ENCODE peak calls at places on chromosomes 11 and 22, in five cellular contexts. H, K, U, L and O are unnamed samples. For H3K4me1, the result is how much of the 10 kb centered on the place peaks cover.

GRCh38 chr22:37059876-37060449 is 8.4 kb downstream of the KCTD17 start:
- DNase-seq in H (no peak), K (no peak), U (no peak), L (no peak), O (no peak)

GRCh38 chr22:47169801-47170140 is 407.3 kb downstream of the TBC1D22A start:
- DNase-seq in H (no peak), K (no peak), U (no peak), L (no peak), O (no peak)

GRCh38 chr11:117824571-117825537 is at the start of gene FXYD2:
- DNase-seq in H (no peak), K (no peak), U (no peak), L (no peak), O (no peak)

GRCh38 chr11:39678996-39679395 is 1780.5 kb downstream of the LRRC4C start:
- DNase-seq in H (no peak), K (no peak), U (no peak), L (peak), O (peak)

GRCh38 chr11:86202013-86202336 is 42.6 kb upstream of the EED start:
- DNase-seq in H (no peak), K (no peak), U (no peak), L (no peak), O (no peak)

GRCh38 chr11:118437046-118437735 is 899 bp downstream of the KMT2A start:
- DNase-seq in H (peak), K (peak), U (peak), L (peak), O (peak)

GRCh38 chr22:46057762-46058420 is 80.9 kb upstream of the WNT7B start:
- DNase-seq in H (no peak), K (no peak), U (peak), L (peak), O (peak)

GRCh38 chr22:39470462-39471335 is 13.9 kb downstream of the MGAT3 start:
- DNase-seq in H (peak), K (peak), U (no peak), L (no peak), O (no peak)

GRCh38 chr11:131195801-131196517 is 174.5 kb upstream of the NTM start:
- DNase-seq in H (no peak), K (no peak), U (peak), L (peak), O (no peak)

GRCh38 chr22:44497218-44497903 is 672 bp downstream of the RTL6 start:
- DNase-seq in H (no peak), K (no peak), U (peak), L (peak), O (peak)

GRCh38 chr11:112290462-112290894 is 29.8 kb upstream of the PLET1 start:
- DNase-seq in H (no peak), K (no peak), U (no peak), L (no peak), O (no peak)

GRCh38 chr22:48651981-48652538 is 1175.6 kb downstream of the BRD1 start:
- DNase-seq in H (no peak), K (no peak), U (no peak), L (peak), O (no peak)

GRCh38 chr11:34481307-34481706 is 32.3 kb downstream of the ELF5 start:
- DNase-seq in H (no peak), K (no peak), U (peak), L (no peak), O (peak)

GRCh38 chr11:75592699-75593098 is 30.6 kb downstream of the SERPINH1 start:
- DNase-seq in H (no peak), K (no peak), U (no peak), L (no peak), O (no peak)

GRCh38 chr11:72238040-72238450 is 5.9 kb downstream of the PHOX2A start:
- DNase-seq in H (peak), K (peak), U (peak), L (peak), O (peak)

GRCh38 chr22:41914611-41915034 is 251 bp downstream of the SHISA8 start:
- DNase-seq in H (no peak), K (peak), U (no peak), L (no peak), O (no peak)

GRCh38 chr22:41916745-41917358 is 2.0 kb upstream of the SHISA8 start:
- DNase-seq in H (no peak), K (no peak), U (no peak), L (no peak), O (no peak)

GRCh38 chr22:41915783-41916493 is 1.1 kb upstream of the SHISA8 start:
- DNase-seq in H (no peak), K (no peak), U (no peak), L (no peak), O (no peak)

GRCh38 chr22:41913842-41914534 is 886 bp downstream of the SHISA8 start:
- DNase-seq in H (no peak), K (peak), U (peak), L (no peak), O (no peak)

DNA sequence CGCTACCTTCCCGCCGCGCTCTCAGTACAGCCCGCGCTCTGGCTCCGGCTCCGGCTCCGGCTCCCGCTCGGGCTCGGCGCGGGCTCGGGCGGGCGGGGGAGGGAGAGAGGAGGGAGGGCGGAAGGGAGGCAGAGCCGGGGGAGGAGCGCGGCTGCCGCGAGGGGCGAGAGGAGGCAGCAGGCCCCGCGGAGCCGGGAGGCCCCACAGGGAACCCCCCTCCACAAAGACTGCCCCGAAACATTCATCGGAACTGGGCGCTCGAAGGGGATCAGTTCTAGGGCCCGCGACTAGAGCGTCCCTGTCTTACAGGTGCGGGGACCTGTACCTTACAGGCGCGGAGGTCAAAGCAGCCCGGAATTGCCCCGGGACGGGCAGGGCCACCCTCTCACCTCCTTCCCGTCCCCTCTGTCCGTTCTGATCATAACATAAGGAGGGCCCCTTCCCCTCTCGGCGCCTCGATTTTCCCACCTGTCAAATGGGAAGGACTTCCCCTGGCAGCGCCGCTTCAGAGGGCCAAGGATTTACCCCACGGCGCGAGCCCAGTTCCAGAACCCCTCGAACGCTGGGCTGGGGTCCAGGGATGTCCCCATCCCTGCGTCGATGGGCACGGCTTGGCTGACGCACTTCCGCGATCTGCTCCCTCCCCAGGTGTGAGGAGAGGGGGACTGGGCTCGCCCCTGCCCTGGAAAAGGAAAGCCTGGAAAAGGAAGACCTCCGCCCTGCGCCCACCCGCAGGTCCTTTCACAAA is at the start of gene SHISA8:
- DNase-seq in H (no peak), K (no peak), U (peak), L (peak), O (peak)
- TF ChIP-seq EZH2 in H (peak), K (no peak), U (peak), L (peak), O (no peak)

GRCh38 chr11:134654161-134654915 is 242.3 kb upstream of the B3GAT1 start:
- DNase-seq in H (no peak), K (no peak), U (no peak), L (no peak), O (no peak)
- H3K4me1 ChIP-seq in H (under half), K (under half), U (under half), L (under half), O (under half)

GRCh38 chr11:7673724-7674434 is 579 bp upstream of the CYB5R2 start:
- DNase-seq in H (no peak), K (peak), U (peak), L (no peak), O (no peak)
- TF ChIP-seq EZH2 in H (no peak), K (no peak), U (no peak), L (no peak), O (no peak)

DNA sequence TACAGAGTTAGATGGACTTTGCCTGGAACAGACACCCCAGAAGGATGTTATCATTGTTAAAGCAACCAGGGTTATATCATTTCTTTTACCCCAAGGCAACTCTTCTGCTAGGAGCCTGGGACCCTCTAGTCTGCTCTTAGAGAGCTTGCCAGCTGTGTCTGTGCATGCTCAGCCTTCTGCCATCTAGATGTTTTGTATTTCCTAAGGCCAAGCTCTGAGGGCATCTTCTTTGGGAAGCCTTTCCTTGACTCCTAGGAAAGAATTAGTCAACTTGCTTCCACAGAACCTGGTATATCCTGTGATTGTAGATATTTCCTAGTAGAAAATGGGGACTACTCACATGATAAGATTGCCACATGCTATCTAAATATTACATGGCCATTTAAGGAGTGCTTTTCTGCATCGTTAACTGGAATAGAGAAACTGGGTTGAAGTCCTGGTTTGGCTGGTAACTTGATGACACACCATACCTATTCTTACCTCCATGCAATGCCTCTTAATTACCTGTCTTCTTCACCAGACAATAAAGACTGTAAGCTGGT is 87.6 kb downstream of the STIM1 start:
- DNase-seq in H (peak), K (no peak), U (peak), L (no peak), O (peak)
- H3K4me1 ChIP-seq in H (under half), K (under half), U (half or more), L (under half), O (under half)

DNA sequence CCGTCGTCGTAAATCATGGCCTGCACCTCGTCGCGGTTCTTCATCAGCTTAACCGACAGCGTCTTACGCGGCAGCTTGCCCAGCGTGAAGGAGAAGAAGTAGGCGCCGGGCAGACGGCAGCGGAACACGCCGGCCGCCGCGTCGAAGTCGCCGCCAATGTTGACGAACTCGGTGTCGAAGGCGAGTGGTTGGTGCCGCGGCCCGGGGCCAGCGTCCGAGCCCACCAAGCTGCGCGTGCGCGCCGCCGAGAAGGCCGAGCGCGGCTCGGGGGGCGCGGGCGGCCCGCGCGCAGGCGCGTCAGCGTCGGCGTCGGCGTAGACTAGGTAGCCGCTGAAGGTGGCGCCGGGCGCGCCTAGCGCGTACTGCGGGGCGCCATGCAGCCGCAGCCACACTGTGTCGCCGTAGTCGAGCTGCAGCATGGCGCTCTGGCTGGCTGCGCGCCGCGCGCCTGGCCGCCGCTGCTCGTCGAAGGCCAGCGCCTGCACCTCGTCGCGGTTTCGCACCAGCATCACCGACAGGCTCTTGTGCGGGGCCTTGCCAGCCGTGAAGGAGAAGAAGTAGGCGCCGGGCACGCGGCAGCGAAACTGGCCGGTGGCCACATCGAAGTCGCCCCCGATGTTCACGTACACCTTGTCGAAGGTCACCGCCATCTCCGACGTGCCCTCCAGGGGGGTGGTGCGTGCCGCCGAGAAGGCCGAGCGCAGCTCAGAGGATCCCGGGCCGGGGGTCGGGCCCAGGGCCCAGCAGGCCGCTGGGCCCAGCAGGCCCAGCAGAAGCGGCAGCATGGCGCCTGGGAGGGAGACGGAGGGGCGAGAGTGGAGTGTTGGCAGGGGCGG is 3.8 kb downstream of the FAM180B start:
- DNase-seq in H (no peak), K (no peak), U (no peak), L (peak), O (no peak)
- TF ChIP-seq EZH2 in H (no peak), K (no peak), U (no peak), L (no peak), O (peak)

DNA sequence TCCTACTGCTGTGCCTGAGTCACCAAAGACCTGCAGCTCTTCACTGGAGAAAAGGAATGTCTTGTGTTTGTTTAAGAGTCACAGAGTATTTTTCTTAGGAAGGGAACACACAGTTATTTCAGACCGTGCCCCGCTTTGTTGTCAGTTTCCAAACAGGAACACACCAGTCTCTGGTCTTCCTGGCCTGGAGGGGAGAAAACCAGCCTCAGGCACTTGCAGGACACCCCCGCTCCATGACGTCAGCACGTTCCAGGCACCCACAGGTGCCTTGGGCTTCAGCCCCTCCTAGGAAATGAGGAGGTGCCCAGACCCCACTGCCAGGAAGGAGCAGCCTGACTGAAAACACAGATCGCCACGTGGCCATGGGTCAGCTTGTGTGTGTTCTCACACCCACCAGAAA is 5.4 kb downstream of the DEAF1 start:
- DNase-seq in H (no peak), K (no peak), U (no peak), L (no peak), O (no peak)
- H3K4me1 ChIP-seq in H (under half), K (under half), U (under half), L (under half), O (under half)

GRCh38 chr22:29479417-29480261 is at the start of gene NEFH:
- DNase-seq in H (no peak), K (peak), U (no peak), L (no peak), O (no peak)

GRCh38 chr22:29478326-29479276 is 1.4 kb upstream of the NEFH start:
- DNase-seq in H (no peak), K (peak), U (peak), L (no peak), O (no peak)

GRCh38 chr22:29481265-29482000 is 1.4 kb downstream of the NEFH start:
- DNase-seq in H (no peak), K (peak), U (no peak), L (no peak), O (no peak)

GRCh38 chr22:29480512-29481264 is 670 bp downstream of the NEFH start:
- DNase-seq in H (no peak), K (peak), U (peak), L (peak), O (peak)

DNA sequence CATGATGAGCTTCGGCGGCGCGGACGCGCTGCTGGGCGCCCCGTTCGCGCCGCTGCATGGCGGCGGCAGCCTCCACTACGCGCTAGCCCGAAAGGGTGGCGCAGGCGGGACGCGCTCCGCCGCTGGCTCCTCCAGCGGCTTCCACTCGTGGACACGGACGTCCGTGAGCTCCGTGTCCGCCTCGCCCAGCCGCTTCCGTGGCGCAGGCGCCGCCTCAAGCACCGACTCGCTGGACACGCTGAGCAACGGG is 169 bp downstream of the NEFH start:
- DNase-seq in H (no peak), K (no peak), U (no peak), L (no peak), O (no peak)
- TF ChIP-seq EZH2 in H (no peak), K (no peak), U (peak), L (no peak), O (no peak)

DNA sequence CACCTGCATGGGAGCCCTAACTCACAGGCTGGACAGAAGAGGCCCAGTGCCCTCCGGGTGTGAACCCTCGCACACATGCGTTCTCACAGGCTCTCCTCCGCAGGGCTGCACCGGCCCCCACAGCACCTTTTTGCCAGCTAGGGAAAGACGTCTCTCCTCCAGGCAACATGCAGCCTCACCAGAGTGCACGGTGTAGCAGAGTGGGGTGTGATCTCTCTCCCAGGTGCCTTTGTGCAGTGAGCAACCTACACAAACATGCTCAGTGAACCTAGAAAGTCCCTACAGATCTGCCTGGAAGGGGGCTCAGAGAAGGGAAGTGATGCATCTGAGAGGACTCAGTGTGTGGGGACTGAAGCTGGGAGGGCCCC is 3.7 kb upstream of the CARNS1 start:
- DNase-seq in H (no peak), K (no peak), U (no peak), L (no peak), O (no peak)
- H3K4me1 ChIP-seq in H (half or more), K (under half), U (under half), L (under half), O (under half)

GRCh38 chr11:16612234-16612571 is 126.2 kb upstream of the C11orf58 start:
- DNase-seq in H (no peak), K (no peak), U (no peak), L (no peak), O (no peak)

GRCh38 chr11:16612801-16613400 is 125.5 kb upstream of the C11orf58 start:
- DNase-seq in H (no peak), K (no peak), U (peak), L (peak), O (peak)

GRCh38 chr11:16611395-16612233 is 126.8 kb upstream of the C11orf58 start:
- DNase-seq in H (no peak), K (no peak), U (no peak), L (no peak), O (no peak)

GRCh38 chr11:16615480-16615879 is 123.0 kb upstream of the C11orf58 start:
- DNase-seq in H (no peak), K (no peak), U (no peak), L (no peak), O (no peak)

DNA sequence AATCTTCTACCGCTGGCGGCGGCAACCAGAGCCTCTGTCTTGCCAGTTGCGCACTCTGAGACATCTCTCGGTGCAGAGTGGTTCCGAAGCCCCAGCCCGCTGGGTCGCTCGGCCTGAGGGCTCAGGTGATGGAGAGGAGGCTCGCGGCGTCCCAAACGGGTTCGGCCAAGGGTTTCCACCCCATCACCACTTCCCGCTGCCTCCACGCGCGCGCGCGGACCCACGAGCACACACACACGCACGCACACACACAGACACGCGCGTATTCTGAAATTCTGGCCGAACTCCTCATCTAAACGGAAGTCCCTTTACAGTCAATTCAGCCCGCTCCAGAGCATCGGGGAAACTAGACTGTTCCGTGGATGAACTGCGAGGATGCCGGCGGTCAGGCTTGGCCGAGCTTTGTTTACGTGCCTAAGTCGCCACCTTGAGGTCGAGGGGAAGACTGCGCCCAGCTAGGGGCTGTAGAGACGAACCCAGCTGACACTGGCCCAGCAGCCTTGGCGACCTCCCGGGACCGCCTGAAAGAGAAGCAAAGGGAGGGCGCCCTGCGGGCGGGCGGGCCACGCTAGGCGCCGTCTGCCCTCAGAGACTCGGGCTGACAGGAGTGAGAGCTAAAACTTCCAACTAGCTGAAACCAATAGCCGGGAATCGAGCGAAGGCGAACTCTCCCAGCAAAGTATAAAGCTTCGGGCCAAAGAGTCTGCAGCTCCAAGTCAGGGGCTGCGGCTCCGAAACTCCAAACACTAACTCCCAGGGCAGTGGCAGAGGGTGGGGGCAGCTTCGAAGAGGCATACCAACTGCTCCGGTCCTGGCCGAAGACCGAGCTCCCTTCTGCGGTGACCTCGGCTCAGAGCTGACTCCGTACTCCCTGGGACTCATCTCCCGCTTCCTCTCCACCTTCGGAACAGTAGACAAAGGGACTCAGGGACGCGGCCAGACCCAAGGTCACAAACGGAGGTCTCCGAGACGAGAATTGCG is 124.8 kb upstream of the C11orf58 start:
- DNase-seq in H (peak), K (peak), U (peak), L (peak), O (peak)
- TF ChIP-seq EZH2 in H (no peak), K (no peak), U (peak), L (no peak), O (peak)